ENCODE peak calls at places on chromosome 15, in five cellular contexts. D is heart right ventricle, A is right cardiac atrium, E is Peyer's patch, C is esophagus squamous epithelium. W is an unnamed sample. For H3K4me1, the result is how much of the 10 kb centered on the place peaks cover.

GRCh38 chr15:51382787-51383186 is 41.3 kb downstream of the GLDN start:
- DNase-seq in C (no peak), E (no peak), D (no peak), A (peak), W (no peak)

GRCh38 chr15:62432702-62433398 is 267.8 kb upstream of the C2CD4B start:
- DNase-seq in D (no peak), C (no peak), E (no peak), A (no peak), W (peak)

GRCh38 chr15:39125904-39126303 is 455.0 kb upstream of the THBS1 start:
- DNase-seq in D (no peak), C (no peak), A (no peak), E (peak), W (no peak)

GRCh38 chr15:72923304-72923703 is 129.0 kb upstream of the NEO1 start:
- DNase-seq in E (no peak), C (no peak), D (no peak), A (no peak), W (no peak)

GRCh38 chr15:31346367-31347066 is 19.9 kb downstream of the KLF13 start:
- DNase-seq in E (peak), C (no peak), A (peak), D (no peak), W (no peak)

GRCh38 chr15:31459011-31459748 is 132.5 kb downstream of the KLF13 start:
- DNase-seq in D (no peak), C (no peak), E (peak), A (no peak), W (peak)

GRCh38 chr15:62888628-62889027 is 153.9 kb upstream of the TPM1 start:
- DNase-seq in A (no peak), E (no peak), D (no peak), C (no peak), W (no peak)

GRCh38 chr15:62783303-62783957 is 259.1 kb upstream of the TPM1 start:
- DNase-seq in D (no peak), E (no peak), A (no peak), C (no peak), W (no peak)

GRCh38 chr15:33150993-33151392 is 43.5 kb downstream of the FMN1 start:
- DNase-seq in A (no peak), E (no peak), D (no peak), C (no peak), W (no peak)

GRCh38 chr15:88610756-88611231 is 10.3 kb upstream of the AEN start:
- DNase-seq in C (no peak), E (no peak), A (no peak), D (no peak), W (no peak)

GRCh38 chr15:92385096-92385495 is 8.6 kb upstream of the ST8SIA2 start:
- DNase-seq in C (no peak), A (no peak), D (no peak), E (no peak), W (no peak)

GRCh38 chr15:55343168-55343567 is 24.1 kb downstream of the PIGB start:
- DNase-seq in E (no peak), C (no peak), D (no peak), A (no peak), W (no peak)

GRCh38 chr15:101267320-101268104 is 9.8 kb downstream of the SELENOS start:
- DNase-seq in D (no peak), E (no peak), A (peak), C (no peak), W (peak)

GRCh38 chr15:77027697-77028450 is 32.9 kb downstream of the PSTPIP1 start:
- DNase-seq in A (peak), D (no peak), C (no peak), E (peak), W (peak)

GRCh38 chr15:65376767-65377104 is 1.1 kb downstream of the IGDCC3 start:
- DNase-seq in C (no peak), D (no peak), A (no peak), E (no peak), W (no peak)

GRCh38 chr15:66729339-66729951 is 27.4 kb downstream of the SMAD6 start:
- DNase-seq in E (no peak), A (peak), C (no peak), D (no peak), W (no peak)

GRCh38 chr15:73991260-73991659 is 835 bp downstream of the STOML1 start:
- DNase-seq in A (peak), D (peak), E (no peak), C (no peak), W (peak)

GRCh38 chr15:78368671-78369070 is 28.5 kb downstream of the CRABP1 start:
- DNase-seq in D (no peak), C (no peak), A (peak), E (no peak), W (no peak)

GRCh38 chr15:50590288-50590687 is 43.8 kb upstream of the USP50 start:
- DNase-seq in D (no peak), C (no peak), E (no peak), A (no peak), W (no peak)

GRCh38 chr15:31102049-31102321 is 460 bp upstream of the TRPM1 start:
- DNase-seq in D (no peak), A (no peak), E (no peak), C (no peak), W (no peak)

GRCh38 chr15:39919740-39920509 is at the start of gene GPR176:
- DNase-seq in E (peak), D (peak), C (no peak), A (peak), W (peak)

GRCh38 chr15:39618063-39618823 is 37.4 kb downstream of the THBS1 start:
- DNase-seq in D (no peak), A (no peak), C (no peak), E (no peak), W (no peak)

GRCh38 chr15:78067328-78068241 is 9.9 kb downstream of the TBC1D2B start:
- DNase-seq in E (no peak), C (no peak), A (no peak), D (no peak), W (peak)

GRCh38 chr15:72472907-72473669 is 1.0 kb upstream of the ARIH1 start:
- DNase-seq in E (no peak), D (no peak), C (no peak), A (no peak), W (no peak)

GRCh38 chr15:59997070-59997701 is 6.9 kb upstream of the FOXB1 start:
- DNase-seq in E (no peak), D (no peak), A (peak), C (no peak), W (no peak)

GRCh38 chr15:79724312-79724711 is 172.5 kb downstream of the MTHFS start:
- DNase-seq in C (no peak), E (no peak), A (no peak), D (no peak), W (no peak)

GRCh38 chr15:98854496-98854895 is 153.1 kb downstream of the PGPEP1L start:
- DNase-seq in A (no peak), D (no peak), E (no peak), C (no peak), W (no peak)

GRCh38 chr15:57316451-57316850 is 59.9 kb upstream of the CGNL1 start:
- DNase-seq in D (no peak), A (peak), E (no peak), C (no peak), W (no peak)

GRCh38 chr15:55800216-55800615 is 57.3 kb upstream of the PRTG start:
- DNase-seq in D (no peak), E (no peak), C (no peak), A (no peak), W (no peak)

GRCh38 chr15:43903864-43904290 is 77.1 kb downstream of the WDR76 start:
- DNase-seq in D (no peak), A (peak), E (peak), C (no peak), W (peak)

GRCh38 chr15:98778263-98778959 is 130.1 kb downstream of the IGF1R start:
- DNase-seq in C (no peak), E (no peak), A (no peak), D (no peak), W (no peak)

GRCh38 chr15:25624504-25625172 is 185.8 kb upstream of the UBE3A start:
- DNase-seq in C (no peak), E (no peak), D (peak), A (peak), W (peak)

GRCh38 chr15:66065325-66065724 is 188.2 kb downstream of the MEGF11 start:
- DNase-seq in A (no peak), E (peak), C (no peak), D (no peak), W (no peak)

GRCh38 chr15:55277116-55277564 is 12.5 kb downstream of the RAB27A start:
- DNase-seq in E (peak), C (no peak), A (no peak), D (no peak), W (no peak)

GRCh38 chr15:20344601-20345400 is 196.8 kb downstream of the GOLGA6L6 start:
- DNase-seq in D (no peak), C (no peak), E (peak), A (peak), W (no peak)

GRCh38 chr15:25965326-25965725 is 102.2 kb upstream of the ATP10A start:
- DNase-seq in D (no peak), E (no peak), A (no peak), C (no peak), W (no peak)

GRCh38 chr15:94177112-94177511 is 54.2 kb upstream of the MCTP2 start:
- DNase-seq in A (no peak), D (no peak), E (no peak), C (no peak), W (no peak)

GRCh38 chr15:73872370-73872769 is 994 bp upstream of the TBC1D21 start:
- DNase-seq in C (no peak), A (no peak), D (no peak), E (no peak), W (no peak)

GRCh38 chr15:69032006-69032405 is 17.5 kb downstream of the NOX5 start:
- DNase-seq in C (no peak), D (no peak), A (no peak), E (no peak), W (no peak)
- H3K4me3 ChIP-seq in C (peak), D (no peak), A (peak), E (peak), W (peak)

GRCh38 chr15:90564109-90564508 is 34.4 kb downstream of the CRTC3 start:
- DNase-seq in A (no peak), E (no peak), C (no peak), D (no peak), W (no peak)

GRCh38 chr15:90562669-90563068 is 32.9 kb downstream of the CRTC3 start:
- DNase-seq in E (no peak), A (peak), D (no peak), C (no peak), W (no peak)

GRCh38 chr15:90561344-90562244 is 31.9 kb downstream of the CRTC3 start:
- DNase-seq in A (peak), D (no peak), C (no peak), E (no peak), W (peak)

GRCh38 chr15:90565866-90566265 is 36.1 kb downstream of the CRTC3 start:
- DNase-seq in C (no peak), A (no peak), D (no peak), E (no peak), W (no peak)

GRCh38 chr15:90563460-90563859 is 33.7 kb downstream of the CRTC3 start:
- DNase-seq in A (no peak), C (no peak), E (no peak), D (no peak), W (no peak)
- H3K4me1 ChIP-seq in A (under half), C (under half), E (under half), D (half or more), W (under half)

GRCh38 chr15:34987982-34988873 is at the start of gene ZNF770:
- DNase-seq in C (peak), D (peak), A (peak), E (peak), W (peak)

GRCh38 chr15:34986326-34987181 is 1.5 kb downstream of the ZNF770 start:
- DNase-seq in E (no peak), C (no peak), A (no peak), D (no peak), W (no peak)

GRCh38 chr15:34987623-34987981 is 485 bp downstream of the ZNF770 start:
- DNase-seq in A (no peak), D (no peak), C (no peak), E (no peak), W (no peak)

GRCh38 chr15:34987182-34987488 is 952 bp downstream of the ZNF770 start:
- DNase-seq in E (no peak), D (no peak), A (no peak), C (no peak), W (no peak)

GRCh38 chr15:34984884-34985630 is 3.0 kb downstream of the ZNF770 start:
- DNase-seq in C (no peak), D (no peak), A (peak), E (no peak), W (no peak)
- H3K4me3 ChIP-seq in C (peak), D (no peak), A (no peak), E (no peak), W (no peak)

DNA sequence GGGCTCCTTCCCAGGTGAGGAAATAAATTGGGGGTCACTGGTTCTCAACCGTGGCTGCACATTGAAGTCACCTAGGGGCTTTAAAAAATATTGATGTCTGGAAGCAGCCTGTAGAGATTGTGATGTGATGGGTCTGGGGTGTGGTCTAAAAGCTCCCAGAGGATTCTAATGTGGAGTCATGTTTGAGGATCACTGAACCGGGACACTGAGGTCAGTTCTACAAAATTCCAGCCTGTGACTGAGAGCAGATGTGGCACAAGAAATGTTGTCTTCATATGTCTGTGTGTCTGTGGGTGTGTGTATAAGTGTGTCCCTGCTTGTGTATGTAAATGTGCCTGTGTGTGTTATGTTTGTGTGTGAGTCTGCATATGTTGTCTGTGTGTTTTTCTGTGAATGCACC is 79.9 kb downstream of the TLE3 start:
- DNase-seq in E (no peak), C (no peak), D (no peak), A (no peak), W (no peak)
- H3K4me1 ChIP-seq in E (under half), C (under half), D (under half), A (under half), W (under half)

DNA sequence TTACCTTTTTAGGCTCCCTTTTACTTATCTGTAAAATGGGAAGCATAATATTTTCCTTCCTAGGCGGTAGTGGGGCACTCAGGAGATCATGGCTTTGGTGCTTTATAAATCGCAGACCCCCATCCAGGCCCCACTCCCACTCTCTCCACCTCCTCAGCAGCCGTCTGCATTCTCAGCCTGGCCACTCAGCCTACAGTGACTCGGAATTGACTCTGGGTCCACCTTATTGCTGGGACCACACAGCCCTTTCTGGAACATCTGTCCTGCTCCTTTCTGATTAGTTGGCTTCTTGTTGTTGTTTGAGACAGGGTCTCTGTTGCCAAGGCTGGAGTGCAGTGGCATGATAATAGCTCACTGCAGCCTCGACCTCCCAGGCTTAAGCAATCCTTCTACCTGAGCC is 76.5 kb downstream of the RPLP1 start:
- DNase-seq in D (no peak), C (no peak), E (no peak), A (no peak), W (peak)
- H3K4me3 ChIP-seq in D (no peak), C (no peak), E (no peak), A (no peak), W (no peak)

GRCh38 chr15:81301815-81302399 is 22.0 kb downstream of the STARD5 start:
- DNase-seq in E (peak), A (peak), C (no peak), D (no peak), W (peak)
- H3K4me1 ChIP-seq in E (under half), A (under half), C (under half), D (under half), W (under half)

DNA sequence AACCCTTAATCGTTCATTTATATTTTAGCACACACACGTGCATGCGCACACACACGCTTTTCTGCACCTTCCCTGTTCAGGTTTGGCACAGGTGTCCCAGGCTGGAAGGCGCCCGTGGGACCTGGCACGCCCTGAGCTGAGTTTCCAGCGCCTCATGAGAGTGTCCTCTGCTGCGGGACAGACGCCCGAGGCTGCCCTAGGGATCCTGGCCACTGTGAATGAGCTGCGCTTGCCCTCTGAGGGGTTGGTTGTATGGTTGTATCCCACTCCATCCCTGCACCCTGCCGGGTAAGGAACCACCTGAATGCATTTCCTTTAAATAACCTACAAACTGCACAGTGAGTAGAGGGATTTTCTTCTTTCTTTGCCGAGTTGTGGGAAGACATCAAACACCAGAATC is 12.2 kb upstream of the MEX3B start:
- DNase-seq in A (no peak), E (no peak), D (no peak), C (no peak), W (no peak)
- H3K4me3 ChIP-seq in A (no peak), E (no peak), D (no peak), C (no peak), W (no peak)

GRCh38 chr15:46242935-46243334 is 608.1 kb downstream of the SQOR start:
- DNase-seq in D (no peak), C (no peak), E (no peak), A (no peak), W (no peak)
- H3K4me1 ChIP-seq in D (under half), C (under half), E (under half), A (under half), W (under half)

GRCh38 chr15:48757661-48758060 is 53.2 kb downstream of the CEP152 start:
- DNase-seq in C (no peak), E (no peak), D (no peak), A (no peak), W (no peak)
- H3K4me3 ChIP-seq in C (no peak), E (no peak), D (no peak), A (no peak), W (no peak)

DNA sequence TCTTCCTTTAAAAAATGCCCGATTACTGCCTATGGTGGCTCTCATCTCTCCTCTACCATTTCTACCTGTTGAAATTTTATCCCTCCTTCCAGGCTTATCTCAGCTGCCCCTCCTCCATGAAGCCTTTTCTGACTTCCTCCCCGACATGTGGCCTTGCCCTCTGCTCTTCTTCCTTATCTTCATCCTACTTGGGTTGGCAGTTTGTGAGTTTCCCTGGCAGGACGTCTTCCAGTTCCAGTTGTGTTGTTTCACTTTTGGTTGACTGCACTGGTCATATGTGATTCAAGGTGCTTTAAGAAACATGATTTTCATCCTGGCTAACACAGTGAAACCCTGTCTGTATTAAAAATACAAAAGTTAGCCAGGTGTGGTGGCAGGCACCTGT is 4.4 kb downstream of the DLL4 start:
- DNase-seq in C (no peak), A (no peak), D (no peak), E (no peak), W (no peak)
- H3K4me1 ChIP-seq in C (under half), A (under half), D (half or more), E (under half), W (under half)

W was measured in tibial artery.